ENCODE peak calls at places on chromosomes 12 and 14, in five cellular contexts. L is cardiac muscle cell; Q is HepG2; D is DMS 273 treated with DMSO at 0.1 percent for 48 hours; M is stimulated activated CD4-positive, alpha-beta T cell treated with anti-CD3 and anti-CD28 coated beads, Interleukin-15, amount 100 ng/mL, for 24 hours. P is an unnamed sample.

GRCh38 chr14:106564058-106564643 is 1037.8 kb downstream of the TMEM121 start:
- DNase-seq in D (no peak), M (peak), Q (peak), L (no peak), P (peak)

GRCh38 chr12:95224202-95225170 is 6.9 kb downstream of the VEZT start:
- DNase-seq in M (peak), D (no peak), Q (no peak), L (peak), P (peak)

GRCh38 chr12:39988574-39988973 is 117.3 kb downstream of the SLC2A13 start:
- DNase-seq in L (no peak), D (no peak), Q (no peak), M (no peak), P (no peak)

GRCh38 chr12:69225251-69225910 is 14.0 kb upstream of the CPSF6 start:
- DNase-seq in D (no peak), Q (no peak), M (no peak), L (no peak), P (no peak)

GRCh38 chr14:71597955-71598659 is 334.1 kb upstream of the RGS6 start:
- DNase-seq in D (no peak), L (no peak), Q (no peak), M (no peak), P (no peak)

GRCh38 chr14:105330491-105330895 is 15.9 kb downstream of the PACS2 start:
- DNase-seq in M (peak), L (no peak), Q (no peak), D (no peak), P (no peak)

GRCh38 chr14:76917158-76917596 is 91.0 kb downstream of the LRRC74A start:
- DNase-seq in Q (peak), L (peak), D (peak), M (peak), P (peak)

GRCh38 chr14:35366521-35366976 is 38.0 kb downstream of the NFKBIA start:
- DNase-seq in M (no peak), D (no peak), Q (no peak), L (no peak), P (no peak)

GRCh38 chr14:60796434-60796833 is 61.9 kb downstream of the MNAT1 start:
- DNase-seq in M (no peak), L (no peak), Q (no peak), D (no peak), P (no peak)

GRCh38 chr14:65038966-65039365 is 52.3 kb downstream of the FNTB start:
- DNase-seq in D (no peak), Q (no peak), L (peak), M (no peak), P (no peak)

GRCh38 chr12:86787419-86787818 is 531.2 kb upstream of the MGAT4C start:
- DNase-seq in L (no peak), Q (no peak), M (no peak), D (no peak), P (no peak)